ENCODE peak calls at places on chromosomes 5 and 9, in seven cellular contexts. One of them, this sample, is unnamed.
A peak's percentile ranks its signal among the peaks of the same experiment; 100 is the strongest.

GRCh38 chr5:34682926-34683623 is 26.9 kb downstream of the RAI14 start:
- DNase-seq in stomach: peak; percentile 56
- DNase-seq in K562: no peak
- DNase-seq in suprapubic skin: no peak
- DNase-seq in upper lobe of left lung: no peak
- DNase-seq in GM12878: no peak
- DNase-seq in sigmoid colon: no peak
- DNase-seq in this sample: peak; percentile 9

GRCh38 chr9:122941560-122942234 is 877 bp downstream of the RABGAP1 start:
- DNase-seq in upper lobe of left lung: no peak
- DNase-seq in K562: peak; percentile 10
- DNase-seq in GM12878: no peak
- DNase-seq in sigmoid colon: peak; percentile 52
- DNase-seq in stomach: no peak
- DNase-seq in suprapubic skin: no peak
- DNase-seq in this sample: no peak

GRCh38 chr5:72015103-72015548 is 92.1 kb upstream of the MAP1B start:
- DNase-seq in suprapubic skin: no peak
- DNase-seq in upper lobe of left lung: no peak
- DNase-seq in K562: peak; percentile 33
- DNase-seq in GM12878: no peak
- DNase-seq in stomach: no peak
- DNase-seq in sigmoid colon: no peak
- DNase-seq in this sample: no peak

GRCh38 chr9:100426194-100426531 is 780 bp upstream of the MSANTD3 start:
- DNase-seq in K562: no peak
- DNase-seq in GM12878: no peak
- DNase-seq in suprapubic skin: no peak
- DNase-seq in stomach: no peak
- DNase-seq in sigmoid colon: no peak
- DNase-seq in upper lobe of left lung: no peak
- DNase-seq in this sample: no peak

GRCh38 chr5:178281321-178281720 is 48.7 kb upstream of the PHYKPL start:
- DNase-seq in GM12878: no peak
- DNase-seq in upper lobe of left lung: peak; percentile 71
- DNase-seq in stomach: no peak
- DNase-seq in sigmoid colon: peak; percentile 58
- DNase-seq in suprapubic skin: no peak
- DNase-seq in K562: no peak
- DNase-seq in this sample: no peak

GRCh38 chr5:116395178-116395577 is 179.4 kb downstream of the SEMA6A start:
- DNase-seq in suprapubic skin: no peak
- DNase-seq in upper lobe of left lung: no peak
- DNase-seq in sigmoid colon: no peak
- DNase-seq in stomach: no peak
- DNase-seq in GM12878: no peak
- DNase-seq in K562: no peak
- DNase-seq in this sample: no peak

GRCh38 chr5:5071554-5071953 is 68.6 kb upstream of the ADAMTS16 start:
- DNase-seq in GM12878: no peak
- DNase-seq in K562: no peak
- DNase-seq in stomach: no peak
- DNase-seq in suprapubic skin: no peak
- DNase-seq in sigmoid colon: no peak
- DNase-seq in upper lobe of left lung: no peak
- DNase-seq in this sample: no peak

GRCh38 chr9:126146254-126147145 is 180.1 kb upstream of the MVB12B start:
- DNase-seq in GM12878: peak; percentile 15
- DNase-seq in sigmoid colon: no peak
- DNase-seq in suprapubic skin: peak; percentile 49
- DNase-seq in K562: no peak
- DNase-seq in stomach: peak; percentile 24
- DNase-seq in upper lobe of left lung: no peak
- DNase-seq in this sample: peak; percentile 35

GRCh38 chr9:136111190-136111589 is 7.5 kb downstream of the TMEM250 start:
- DNase-seq in K562: no peak
- DNase-seq in GM12878: no peak
- DNase-seq in upper lobe of left lung: peak; percentile 72
- DNase-seq in suprapubic skin: no peak
- DNase-seq in sigmoid colon: no peak
- DNase-seq in stomach: no peak
- DNase-seq in this sample: no peak

GRCh38 chr9:26271495-26272122 is 593.4 kb upstream of the TUSC1 start:
- DNase-seq in upper lobe of left lung: no peak
- DNase-seq in stomach: no peak
- DNase-seq in sigmoid colon: no peak
- DNase-seq in GM12878: no peak
- DNase-seq in K562: no peak
- DNase-seq in suprapubic skin: no peak
- DNase-seq in this sample: no peak

GRCh38 chr5:158634713-158635112 is 465.0 kb downstream of the EBF1 start:
- DNase-seq in GM12878: no peak
- DNase-seq in K562: no peak
- DNase-seq in upper lobe of left lung: no peak
- DNase-seq in sigmoid colon: peak; percentile 75
- DNase-seq in suprapubic skin: peak; percentile 69
- DNase-seq in stomach: no peak
- DNase-seq in this sample: no peak

GRCh38 chr5:111246459-111246858 is 22.3 kb downstream of the CAMK4 start:
- DNase-seq in sigmoid colon: no peak
- DNase-seq in upper lobe of left lung: no peak
- DNase-seq in stomach: no peak
- DNase-seq in suprapubic skin: no peak
- DNase-seq in GM12878: no peak
- DNase-seq in K562: no peak
- DNase-seq in this sample: no peak

GRCh38 chr5:141875795-141876627 is 2.2 kb downstream of the PCDH1 start:
- DNase-seq in GM12878: no peak
- DNase-seq in sigmoid colon: no peak
- DNase-seq in upper lobe of left lung: peak; percentile 82
- DNase-seq in stomach: peak; percentile 84
- DNase-seq in suprapubic skin: no peak
- DNase-seq in K562: peak; percentile 79
- DNase-seq in this sample: peak; percentile 86

GRCh38 chr9:102779341-102779740 is 215.8 kb upstream of the CYLC2 start:
- DNase-seq in GM12878: no peak
- DNase-seq in stomach: no peak
- DNase-seq in upper lobe of left lung: no peak
- DNase-seq in sigmoid colon: no peak
- DNase-seq in suprapubic skin: no peak
- DNase-seq in K562: no peak
- DNase-seq in this sample: no peak

GRCh38 chr5:175778951-175779475 is 92.4 kb upstream of the CPLX2 start:
- DNase-seq in stomach: no peak
- DNase-seq in sigmoid colon: no peak
- DNase-seq in suprapubic skin: no peak
- DNase-seq in K562: no peak
- DNase-seq in upper lobe of left lung: no peak
- DNase-seq in GM12878: no peak
- DNase-seq in this sample: no peak

GRCh38 chr5:140049205-140049604 is 6.1 kb upstream of the NRG2 start:
- DNase-seq in GM12878: no peak
- DNase-seq in upper lobe of left lung: no peak
- DNase-seq in sigmoid colon: no peak
- DNase-seq in stomach: no peak
- DNase-seq in suprapubic skin: no peak
- DNase-seq in K562: no peak
- DNase-seq in this sample: no peak

GRCh38 chr5:89350684-89351083 is 467.7 kb upstream of the MEF2C start:
- DNase-seq in stomach: no peak
- DNase-seq in K562: no peak
- DNase-seq in GM12878: no peak
- DNase-seq in sigmoid colon: no peak
- DNase-seq in suprapubic skin: no peak
- DNase-seq in upper lobe of left lung: no peak
- DNase-seq in this sample: no peak

GRCh38 chr5:148559461-148559860 is 94.9 kb downstream of the HTR4 start:
- DNase-seq in suprapubic skin: no peak
- DNase-seq in upper lobe of left lung: no peak
- DNase-seq in K562: no peak
- DNase-seq in GM12878: no peak
- DNase-seq in sigmoid colon: no peak
- DNase-seq in stomach: peak; percentile 47
- DNase-seq in this sample: peak; percentile 62

GRCh38 chr5:53386341-53386740 is 94.1 kb upstream of the FST start:
- DNase-seq in K562: no peak
- DNase-seq in GM12878: no peak
- DNase-seq in suprapubic skin: no peak
- DNase-seq in upper lobe of left lung: no peak
- DNase-seq in stomach: no peak
- DNase-seq in sigmoid colon: no peak
- DNase-seq in this sample: no peak

GRCh38 chr5:72509401-72509800 is 2.2 kb upstream of the ZNF366 start:
- DNase-seq in upper lobe of left lung: no peak
- DNase-seq in suprapubic skin: peak; percentile 79
- DNase-seq in sigmoid colon: peak; percentile 67
- DNase-seq in K562: no peak
- DNase-seq in stomach: no peak
- DNase-seq in GM12878: no peak
- DNase-seq in this sample: no peak

GRCh38 chr5:55303238-55303690 is 4.2 kb downstream of the DHX29 start:
- DNase-seq in sigmoid colon: no peak
- DNase-seq in GM12878: no peak
- DNase-seq in suprapubic skin: no peak
- DNase-seq in upper lobe of left lung: no peak
- DNase-seq in stomach: no peak
- DNase-seq in K562: no peak
- DNase-seq in this sample: no peak

GRCh38 chr5:55306641-55307382 is 682 bp downstream of the DHX29 start:
- DNase-seq in K562: no peak
- DNase-seq in stomach: no peak
- DNase-seq in sigmoid colon: no peak
- DNase-seq in suprapubic skin: no peak
- DNase-seq in upper lobe of left lung: no peak
- DNase-seq in GM12878: no peak
- DNase-seq in this sample: no peak

GRCh38 chr5:55307383-55308253 is at the start of the genes DHX29 and MTREX:
- DNase-seq in suprapubic skin: peak; percentile 95
- DNase-seq in K562: peak; percentile 78
- DNase-seq in sigmoid colon: peak; percentile 96
- DNase-seq in upper lobe of left lung: peak; percentile 97
- DNase-seq in stomach: peak; percentile 92
- DNase-seq in GM12878: peak; percentile 63
- DNase-seq in this sample: peak; percentile 91

GRCh38 chr5:55304584-55304983 is 2.9 kb downstream of the DHX29 start:
- DNase-seq in upper lobe of left lung: no peak
- DNase-seq in sigmoid colon: no peak
- DNase-seq in GM12878: no peak
- DNase-seq in K562: peak; percentile 24
- DNase-seq in suprapubic skin: no peak
- DNase-seq in stomach: no peak
- DNase-seq in this sample: no peak

DNA sequence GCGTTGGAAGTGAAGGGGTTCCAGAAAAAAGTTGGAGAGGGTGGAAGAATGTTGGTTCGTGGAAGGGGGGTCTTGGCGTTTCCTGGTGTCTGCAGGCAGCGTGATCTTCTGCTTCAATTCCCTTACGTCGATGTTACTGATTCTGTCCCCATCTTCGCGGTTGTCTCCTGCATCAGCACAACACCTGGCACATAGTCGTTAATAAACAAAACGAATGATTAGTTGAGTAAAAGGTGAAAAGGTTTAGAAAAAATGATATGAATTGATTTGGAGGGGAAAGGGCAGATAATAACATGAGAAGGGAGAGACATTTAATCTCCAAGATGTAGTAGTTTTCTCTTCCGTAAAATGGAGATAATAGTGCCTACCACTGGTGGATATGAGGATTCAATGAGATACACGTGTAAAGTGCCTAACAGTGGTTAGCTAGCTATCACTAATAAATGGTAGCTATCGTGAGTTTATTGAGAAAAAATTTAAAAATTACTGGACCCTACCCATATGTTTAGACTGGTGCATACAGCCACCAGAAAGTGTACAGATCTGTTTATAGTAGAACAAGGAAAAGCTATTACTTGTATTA is 556 bp downstream of the MTREX start:
- DNase-seq in GM12878: no peak
- DNase-seq in upper lobe of left lung: no peak
- DNase-seq in sigmoid colon: no peak
- DNase-seq in stomach: no peak
- DNase-seq in suprapubic skin: no peak
- DNase-seq in K562: peak; percentile 19
- DNase-seq in this sample: peak; percentile 13
- H3K4me1 ChIP-seq in GM12878: no peaks in the 10 kb centered on the region
- H3K4me1 ChIP-seq in upper lobe of left lung: peaks cover 62% of the 10 kb centered on the region
- H3K4me1 ChIP-seq in sigmoid colon: no peaks in the 10 kb centered on the region
- H3K4me1 ChIP-seq in stomach: peaks cover 49% of the 10 kb centered on the region
- H3K4me1 ChIP-seq in suprapubic skin: peaks cover 71% of the 10 kb centered on the region
- H3K4me1 ChIP-seq in K562: peaks cover 3% of the 10 kb centered on the region
- H3K4me1 ChIP-seq in this sample: peaks cover 25% of the 10 kb centered on the region

DNA sequence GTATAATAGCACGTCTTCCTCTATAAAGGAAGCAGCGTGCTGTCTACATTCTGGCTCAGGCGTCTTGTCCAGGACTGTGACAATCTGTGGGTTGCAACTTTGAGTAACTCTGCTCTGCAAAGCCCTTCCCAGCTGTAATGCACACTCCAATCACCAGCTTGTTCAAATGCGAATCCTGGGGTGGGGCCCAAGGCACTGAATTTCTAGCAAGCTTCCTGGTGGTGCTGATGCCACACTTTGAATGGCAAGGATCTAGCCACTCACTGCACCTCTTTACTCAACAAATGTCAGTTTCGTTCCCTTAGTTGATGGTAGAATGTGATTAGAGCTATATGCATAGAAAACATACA is 174.0 kb downstream of the DAB2IP start:
- DNase-seq in GM12878: no peak
- DNase-seq in upper lobe of left lung: no peak
- DNase-seq in K562: no peak
- DNase-seq in suprapubic skin: no peak
- DNase-seq in sigmoid colon: no peak
- DNase-seq in stomach: no peak
- DNase-seq in this sample: no peak
- TF ChIP-seq EP300 in GM12878: no peak
- TF ChIP-seq EP300 in upper lobe of left lung: no peak
- TF ChIP-seq EP300 in K562: no peak
- TF ChIP-seq EP300 in suprapubic skin: no peak
- TF ChIP-seq EP300 in sigmoid colon: no peak
- TF ChIP-seq EP300 in stomach: no peak
- TF ChIP-seq EP300 in this sample: no peak

DNA sequence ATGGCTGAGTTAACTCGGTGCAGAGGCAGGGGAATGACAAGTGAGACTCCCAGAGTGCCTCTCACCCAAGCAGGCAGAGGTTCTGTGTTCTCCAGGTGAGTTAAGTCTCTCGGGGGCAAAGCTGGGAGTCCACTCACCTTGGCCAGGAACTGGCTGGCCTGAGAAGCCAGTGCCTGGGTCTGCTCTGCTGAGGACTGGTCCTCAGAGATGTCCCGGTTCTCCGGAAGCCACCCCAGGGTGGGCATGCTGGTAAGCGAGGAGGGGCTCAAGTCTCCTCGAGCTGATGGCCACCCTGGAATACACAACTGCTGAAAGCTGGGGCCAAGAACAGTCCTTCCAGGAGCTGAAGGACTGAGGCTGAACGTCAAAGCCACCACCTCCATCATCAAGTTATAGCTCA is 20.4 kb downstream of the AKNA start:
- DNase-seq in K562: no peak
- DNase-seq in GM12878: no peak
- DNase-seq in upper lobe of left lung: no peak
- DNase-seq in suprapubic skin: no peak
- DNase-seq in stomach: no peak
- DNase-seq in sigmoid colon: no peak
- DNase-seq in this sample: no peak
- H3K4me1 ChIP-seq in K562: peaks cover 12% of the 10 kb centered on the region
- H3K4me1 ChIP-seq in GM12878: peaks cover 74% of the 10 kb centered on the region
- H3K4me1 ChIP-seq in upper lobe of left lung: peaks cover 58% of the 10 kb centered on the region
- H3K4me1 ChIP-seq in suprapubic skin: peaks cover 24% of the 10 kb centered on the region
- H3K4me1 ChIP-seq in stomach: peaks cover 36% of the 10 kb centered on the region
- H3K4me1 ChIP-seq in sigmoid colon: no peaks in the 10 kb centered on the region
- H3K4me1 ChIP-seq in this sample: peaks cover 67% of the 10 kb centered on the region

GRCh38 chr9:112569186-112569585 is 82.6 kb downstream of the KIAA1958 start:
- DNase-seq in stomach: no peak
- DNase-seq in sigmoid colon: no peak
- DNase-seq in GM12878: no peak
- DNase-seq in suprapubic skin: no peak
- DNase-seq in upper lobe of left lung: no peak
- DNase-seq in K562: no peak
- DNase-seq in this sample: no peak
- TF ChIP-seq EP300 in stomach: no peak
- TF ChIP-seq EP300 in sigmoid colon: no peak
- TF ChIP-seq EP300 in GM12878: no peak
- TF ChIP-seq EP300 in suprapubic skin: no peak
- TF ChIP-seq EP300 in upper lobe of left lung: no peak
- TF ChIP-seq EP300 in K562: no peak
- TF ChIP-seq EP300 in this sample: no peak